ENCODE peak calls at places on chromosomes 13 and 19, in five cellular contexts. E, M, T, A and U are unnamed samples.

GRCh38 chr13:59391696-59392095 is 772.0 kb downstream of the DIAPH3 start:
- DNase-seq in E (peak; percentile 75), M (peak; percentile 85), T (no peak), A (peak; percentile 85), U (peak; percentile 35)

GRCh38 chr13:25192936-25193335 is 20.8 kb upstream of the AMER2 start:
- DNase-seq in E (no peak), M (no peak), T (no peak), A (no peak), U (peak; percentile 87)

GRCh38 chr13:107590556-107590955 is 624.8 kb downstream of the LIG4 start:
- DNase-seq in E (no peak), M (no peak), T (no peak), A (no peak), U (no peak)

GRCh38 chr19:33690461-33691427 is 69.0 kb downstream of the CHST8 start:
- DNase-seq in E (no peak), M (no peak), T (no peak), A (no peak), U (no peak)

GRCh38 chr19:10946964-10947657 is 13.7 kb upstream of the SMARCA4 start:
- DNase-seq in E (no peak), M (no peak), T (no peak), A (no peak), U (no peak)

GRCh38 chr19:3409346-3410064 is 43.1 kb downstream of the NFIC start:
- DNase-seq in E (no peak), M (no peak), T (peak; percentile 60), A (peak; percentile 71), U (no peak)

GRCh38 chr13:90710355-90710754 is 637.1 kb upstream of the MIR17HG start:
- DNase-seq in E (no peak), M (no peak), T (no peak), A (no peak), U (no peak)

GRCh38 chr19:5118026-5118425 is 149.1 kb downstream of the KDM4B start:
- DNase-seq in E (no peak), M (no peak), T (no peak), A (no peak), U (no peak)

GRCh38 chr19:51417107-51417806 is at the start of gene SIGLEC10:
- DNase-seq in E (no peak), M (peak; percentile 46), T (peak; percentile 84), A (peak; percentile 18), U (no peak)

GRCh38 chr19:38267780-38268430 is 3.5 kb downstream of the SPINT2 start:
- DNase-seq in E (no peak), M (peak; percentile 38), T (peak; percentile 65), A (no peak), U (peak; percentile 61)

GRCh38 chr19:51367565-51368365 is 1.0 kb downstream of the CLDND2 start:
- DNase-seq in E (peak; percentile 92), M (peak; percentile 99), T (peak; percentile 99), A (peak; percentile 99), U (peak; percentile 99)

GRCh38 chr13:29676941-29677452 is 81.5 kb upstream of the SLC7A1 start:
- DNase-seq in E (no peak), M (no peak), T (no peak), A (no peak), U (no peak)

GRCh38 chr13:105920375-105920774 is 615.1 kb downstream of the EFNB2 start:
- DNase-seq in E (no peak), M (no peak), T (no peak), A (no peak), U (no peak)

GRCh38 chr19:4913996-4914735 is 4.9 kb downstream of the UHRF1 start:
- DNase-seq in E (no peak), M (no peak), T (no peak), A (no peak), U (no peak)

GRCh38 chr13:101556676-101557121 is 104.2 kb downstream of the ITGBL1 start:
- DNase-seq in E (no peak), M (no peak), T (no peak), A (no peak), U (peak; percentile 33)

GRCh38 chr13:74229242-74229641 is 95.0 kb upstream of the KLF12 start:
- DNase-seq in E (no peak), M (no peak), T (no peak), A (no peak), U (no peak)

GRCh38 chr13:48749144-48749543 is 95.4 kb downstream of the CYSLTR2 start:
- DNase-seq in E (no peak), M (no peak), T (no peak), A (no peak), U (no peak)

GRCh38 chr13:57846600-57847173 is 215.1 kb downstream of the PCDH17 start:
- DNase-seq in E (no peak), M (no peak), T (no peak), A (no peak), U (no peak)

GRCh38 chr19:51971624-51972023 is 15.0 kb downstream of the ZNF350 start:
- DNase-seq in E (peak; percentile 14), M (peak; percentile 22), T (no peak), A (no peak), U (peak; percentile 15)

GRCh38 chr13:41905600-41906254 is 55.2 kb downstream of the VWA8 start:
- DNase-seq in E (peak; percentile 42), M (peak; percentile 70), T (no peak), A (no peak), U (no peak)

GRCh38 chr19:35228177-35228930 is at the start of gene FAM187B:
- DNase-seq in E (no peak), M (no peak), T (no peak), A (no peak), U (no peak)

GRCh38 chr13:94318418-94318817 is 161.1 kb downstream of the DCT start:
- DNase-seq in E (no peak), M (no peak), T (no peak), A (no peak), U (no peak)

GRCh38 chr19:54287456-54287855 is 6.5 kb upstream of the LILRB2 start:
- DNase-seq in E (no peak), M (no peak), T (no peak), A (no peak), U (no peak)

GRCh38 chr19:47272448-47273312 is 2.0 kb upstream of the INAFM1 start:
- DNase-seq in E (no peak), M (peak; percentile 50), T (peak; percentile 63), A (peak; percentile 55), U (peak; percentile 98)

GRCh38 chr13:28548872-28549271 is 53.9 kb upstream of the FLT1 start:
- DNase-seq in E (no peak), M (peak; percentile 60), T (no peak), A (no peak), U (no peak)

GRCh38 chr13:92991687-92992086 is 234.9 kb upstream of the GPC6 start:
- DNase-seq in E (no peak), M (no peak), T (no peak), A (no peak), U (no peak)

GRCh38 chr13:50081106-50081898 is 66.1 kb downstream of the KCNRG start:
- DNase-seq in E (no peak), M (peak; percentile 73), T (peak; percentile 66), A (peak; percentile 41), U (peak; percentile 51)

GRCh38 chr13:28356506-28357064 is 138.3 kb downstream of the FLT1 start:
- DNase-seq in E (no peak), M (no peak), T (no peak), A (no peak), U (no peak)

GRCh38 chr13:54859827-54860226 is 1831.2 kb downstream of the OLFM4 start:
- DNase-seq in E (no peak), M (no peak), T (no peak), A (no peak), U (no peak)

GRCh38 chr19:49474545-49474930 is 523 bp downstream of the FLT3LG start:
- DNase-seq in E (no peak), M (no peak), T (no peak), A (no peak), U (no peak)
- H3K27ac ChIP-seq in E (peak overlapping the region; percentile 95), M (no peak overlapping the region), T (peak overlapping the region; percentile 85), A (peak overlapping the region; percentile 74), U (no peak overlapping the region)

DNA sequence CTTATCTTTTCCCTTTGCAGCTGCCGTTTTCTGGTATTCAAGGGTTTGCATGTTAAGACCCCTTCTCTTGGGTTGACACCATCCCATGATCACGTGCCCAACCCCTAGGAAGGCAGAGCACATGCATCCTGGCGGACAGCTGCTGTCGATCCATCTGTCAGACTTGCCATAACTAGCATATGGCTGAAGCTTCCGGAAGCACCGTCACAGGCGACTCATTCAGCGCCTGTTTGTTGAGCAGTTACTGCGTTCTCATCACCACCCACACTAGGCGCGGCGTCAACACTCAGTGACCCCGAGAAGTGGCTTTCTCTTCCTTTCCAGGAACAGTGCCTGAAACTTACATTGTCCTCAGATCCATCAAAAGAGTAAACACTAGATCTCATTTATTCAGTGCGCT is 93.6 kb downstream of the SOX1 start:
- DNase-seq in E (no peak), M (no peak), T (no peak), A (no peak), U (no peak)
- H3K27ac ChIP-seq in E (no peak overlapping the region), M (peak overlapping the region; percentile 93), T (no peak overlapping the region), A (no peak overlapping the region), U (no peak overlapping the region)

DNA sequence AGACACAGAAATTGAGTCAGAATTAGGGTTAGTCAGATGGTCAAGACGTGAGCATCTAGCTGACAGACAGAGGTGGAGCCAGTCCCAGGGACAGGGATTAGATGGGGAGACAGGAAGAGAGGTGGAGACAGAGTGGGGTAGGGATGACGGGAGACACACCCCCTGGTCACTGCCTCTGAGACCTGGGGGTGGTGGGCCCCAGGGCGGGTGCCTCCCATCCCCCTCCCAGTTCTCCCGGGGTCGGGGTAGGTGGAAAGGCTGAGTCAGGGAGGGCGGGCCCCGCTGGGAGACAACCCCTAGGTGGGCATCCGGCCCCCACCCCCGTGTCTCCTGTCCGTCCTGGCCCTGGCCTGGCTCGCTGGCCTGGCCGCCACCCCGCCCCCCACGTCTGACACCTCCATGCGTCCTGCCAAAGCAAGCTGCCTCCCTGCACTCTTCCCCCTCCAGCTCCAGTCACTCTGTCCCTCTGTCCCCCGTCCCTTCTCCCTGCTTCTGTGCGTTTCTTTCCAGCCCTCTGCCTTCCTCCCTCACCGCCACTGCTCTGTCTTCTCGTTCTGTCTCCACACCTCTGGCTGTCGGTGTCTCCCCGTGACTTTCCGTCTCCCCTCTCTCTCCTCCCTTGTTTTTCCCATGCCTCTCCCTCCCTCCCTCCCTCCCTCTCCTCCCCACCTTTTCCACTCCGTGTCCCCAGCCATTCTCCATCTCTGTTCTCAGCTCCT is 15.1 kb downstream of the CCDC97 start:
- DNase-seq in E (no peak), M (peak; percentile 79), T (peak; percentile 79), A (peak; percentile 89), U (peak; percentile 66)
- H3K27ac ChIP-seq in E (peak overlapping the region; percentile 85), M (peak overlapping the region; percentile 65), T (peak overlapping the region; percentile 86), A (peak overlapping the region; percentile 85), U (no peak overlapping the region)

GRCh38 chr19:855566-856120 is 3.5 kb downstream of the ELANE start:
- DNase-seq in E (no peak), M (no peak), T (no peak), A (no peak), U (no peak)
- H3K27ac ChIP-seq in E (no peak overlapping the region), M (no peak overlapping the region), T (no peak overlapping the region), A (no peak overlapping the region), U (no peak overlapping the region)

GRCh38 chr13:53010374-53011105 is 18.1 kb upstream of the OLFM4 start:
- DNase-seq in E (no peak), M (no peak), T (no peak), A (no peak), U (no peak)
- H3K27ac ChIP-seq in E (no peak overlapping the region), M (no peak overlapping the region), T (no peak overlapping the region), A (no peak overlapping the region), U (no peak overlapping the region)